ENCODE peak calls at places on chromosomes 1 and 21, in five cellular contexts. C is cardiac fibroblast, H is AG09309, Q is activated B cell treated with CpG ODN at 0.5 μM for 24 hours, V is neural crest cell. I is an unnamed sample.
A peak's percentile ranks its signal among the peaks of the same experiment; 100 is the strongest.

GRCh38 chr1:36728051-36728450 is 245.3 kb upstream of the CSF3R start:
- DNase-seq in H (no peak), C (no peak), V (no peak), Q (no peak), I (no peak)

GRCh38 chr1:177937931-177938330 is 31.9 kb downstream of the SEC16B start:
- DNase-seq in C (peak; percentile 55), Q (no peak), H (no peak), V (no peak), I (no peak)

GRCh38 chr1:53069663-53070327 is 7.8 kb downstream of the PODN start:
- DNase-seq in V (no peak), Q (peak; percentile 10), C (no peak), H (no peak), I (no peak)

GRCh38 chr1:41652346-41653124 is 168.1 kb upstream of the EDN2 start:
- DNase-seq in C (no peak), V (no peak), Q (no peak), H (no peak), I (no peak)

GRCh38 chr1:77126309-77126708 is 92.9 kb downstream of the PIGK start:
- DNase-seq in Q (no peak), V (peak; percentile 29), C (peak; percentile 83), H (peak; percentile 59), I (peak; percentile 11)

GRCh38 chr1:154784924-154785531 is 85.1 kb downstream of the KCNN3 start:
- DNase-seq in V (no peak), Q (no peak), H (no peak), C (peak; percentile 8), I (no peak)

GRCh38 chr1:1326075-1326605 is 1.5 kb downstream of the CPTP start:
- DNase-seq in H (no peak), V (no peak), C (no peak), Q (no peak), I (no peak)

GRCh38 chr1:229370601-229371021 is 27.8 kb upstream of the CCSAP start:
- DNase-seq in Q (peak; percentile 22), V (no peak), C (no peak), H (no peak), I (no peak)

GRCh38 chr1:167431909-167432650 is 86.2 kb downstream of the CD247 start:
- DNase-seq in C (no peak), V (no peak), H (no peak), Q (no peak), I (no peak)

GRCh38 chr1:18890704-18891103 is 11.7 kb downstream of the ALDH4A1 start:
- DNase-seq in Q (no peak), V (no peak), C (peak; percentile 65), H (no peak), I (no peak)

GRCh38 chr21:42113926-42114409 is 42.9 kb downstream of the UMODL1 start:
- DNase-seq in V (no peak), H (no peak), C (no peak), Q (no peak), I (no peak)

GRCh38 chr1:37479255-37480124 is 5.1 kb downstream of the ZC3H12A start:
- DNase-seq in C (peak; percentile 81), H (peak; percentile 73), V (no peak), Q (peak; percentile 64), I (no peak)

GRCh38 chr1:58815680-58816071 is 31.8 kb upstream of the JUN start:
- DNase-seq in H (no peak), C (no peak), Q (no peak), V (no peak), I (no peak)

DNA sequence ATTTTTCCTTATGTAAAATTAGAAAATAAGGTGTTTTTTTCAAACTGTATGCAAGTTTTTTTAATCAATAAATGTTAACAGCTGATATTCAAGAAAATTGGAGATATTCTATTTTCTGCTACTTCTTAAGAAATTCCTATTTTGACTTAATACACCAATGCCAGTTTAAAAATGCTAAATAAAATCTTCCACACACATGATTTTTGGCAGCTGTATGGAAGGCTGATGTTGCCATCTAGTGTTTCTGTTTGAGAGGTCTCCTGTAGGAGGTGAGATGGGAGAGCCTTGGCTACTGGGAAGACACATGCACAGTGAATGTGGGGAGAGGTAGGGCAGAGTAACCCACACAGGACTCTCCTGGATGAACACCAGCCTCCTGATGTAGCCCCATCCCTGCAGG is 29.2 kb upstream of the OR2B11 start:
- DNase-seq in V (no peak), Q (peak; percentile 17), C (peak; percentile 48), H (no peak), I (no peak)
- TF ChIP-seq CTCF in V (peak; percentile 64), Q (peak; percentile 55), C (peak; percentile 22), H (peak; percentile 38), I (peak; percentile 56)

DNA sequence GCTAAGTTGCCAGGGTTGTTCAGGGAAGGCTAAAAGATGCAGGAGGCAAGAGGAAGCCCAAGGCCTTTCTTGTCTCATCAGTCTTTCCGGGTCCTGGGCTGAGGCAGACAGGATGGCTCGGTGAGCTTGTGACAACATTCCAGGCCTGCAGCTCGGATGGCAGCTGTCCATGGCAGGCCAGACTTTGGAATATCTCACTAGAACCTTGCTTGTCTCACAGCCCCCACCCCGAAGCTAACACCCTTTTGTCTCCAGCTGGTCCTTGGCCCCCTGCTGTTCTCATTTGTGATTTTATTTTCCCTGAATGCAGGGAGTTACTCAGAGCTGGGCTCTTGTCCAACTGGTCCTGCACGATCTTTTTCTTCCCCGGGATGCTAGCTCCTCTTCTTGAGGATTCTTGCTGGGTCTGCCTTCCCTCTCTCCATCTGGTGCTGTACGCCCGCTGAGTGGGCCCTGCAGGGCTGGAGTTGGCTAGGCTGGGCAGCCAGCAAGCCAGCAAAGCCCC is 477.2 kb upstream of the CAMK1G start:
- DNase-seq in H (peak; percentile 39), Q (no peak), C (peak; percentile 14), V (no peak), I (no peak)
- TF ChIP-seq CTCF in H (peak; percentile 29), Q (no peak), C (no peak), V (no peak), I (no peak)

DNA sequence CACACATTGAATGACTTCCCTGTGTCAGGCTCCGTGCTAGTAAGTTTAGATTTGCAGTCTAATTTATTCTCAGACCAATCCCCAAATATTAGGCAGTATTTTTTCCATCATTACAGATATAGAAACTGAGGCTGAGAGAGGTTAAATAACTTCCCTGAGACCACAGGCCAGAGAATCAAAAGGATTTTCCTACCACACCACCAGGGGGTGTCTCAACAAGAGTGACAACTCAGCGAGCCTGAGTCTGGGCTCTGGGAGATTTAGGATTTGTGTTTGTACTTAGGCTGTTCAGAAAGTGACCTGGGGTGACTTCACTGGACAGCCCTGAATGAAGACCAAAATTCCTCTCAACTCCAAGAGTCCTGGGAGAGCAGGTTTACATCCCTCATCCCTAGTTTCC is 13.3 kb upstream of the LCE5A start:
- DNase-seq in Q (no peak), H (no peak), C (no peak), V (no peak), I (no peak)
- TF ChIP-seq CTCF in Q (no peak), H (peak; percentile 24), C (peak; percentile 19), V (no peak), I (no peak)

DNA sequence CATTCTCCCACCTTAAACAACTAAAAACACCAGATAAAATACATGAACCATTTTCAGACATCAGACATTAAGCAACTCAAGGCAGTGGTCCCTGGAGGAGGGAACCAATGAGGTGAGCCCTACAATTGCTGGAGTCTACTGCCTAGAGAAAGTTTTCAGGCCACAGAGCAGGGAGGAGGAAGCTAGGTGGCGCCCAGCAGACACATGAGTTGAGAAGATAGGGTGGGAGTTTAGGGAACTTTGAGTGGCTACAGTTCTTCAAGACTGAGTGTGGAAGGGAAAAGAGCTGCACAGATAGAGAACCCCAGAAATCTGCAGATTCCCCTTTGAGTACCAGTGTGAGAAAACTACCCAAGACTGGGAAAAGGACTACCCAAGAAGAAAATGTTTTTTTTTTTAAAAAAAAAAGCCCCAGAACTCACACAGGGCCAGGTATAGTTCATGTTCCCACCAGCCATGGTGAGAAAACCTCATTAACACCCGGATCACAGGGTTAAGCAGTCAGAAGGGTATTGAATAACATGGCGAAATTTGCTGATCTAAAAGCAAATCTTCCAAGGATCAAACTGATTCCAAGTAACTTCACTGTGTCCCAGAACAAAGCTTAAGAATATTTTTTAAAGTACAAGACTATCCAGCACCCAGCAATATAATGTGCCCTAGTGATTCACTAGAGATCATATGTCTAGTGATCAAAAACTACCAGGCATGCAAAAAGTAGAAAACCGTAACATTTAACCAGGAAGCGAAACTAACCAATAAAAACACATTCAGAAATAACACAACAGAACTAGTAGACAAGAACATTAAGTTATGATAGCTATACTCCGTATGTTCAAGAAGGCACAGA is 12.0 kb downstream of the ALDH9A1 start:
- DNase-seq in C (no peak), Q (no peak), V (no peak), H (no peak), I (no peak)
- TF ChIP-seq CTCF in C (no peak), Q (no peak), V (no peak), H (peak; percentile 11), I (no peak)